ENCODE peak calls at places on chromosomes 5 and 9, in seven cellular contexts. A is HCT116; M is CD8-positive, alpha-beta T cell; R is pancreas; N is AG04450; F is OCI-LY7; G is ovary. C is an unnamed sample.

GRCh38 chr5:65157906-65158603 is 323.7 kb downstream of the ADAMTS6 start:
- DNase-seq in A (peak; percentile 6), M (no peak), R (no peak), N (no peak), F (no peak), G (no peak), C (peak; percentile 44)

GRCh38 chr5:161696992-161697391 is 11.5 kb downstream of the GABRA6 start:
- DNase-seq in A (no peak), M (no peak), R (no peak), N (no peak), F (no peak), G (no peak), C (no peak)

GRCh38 chr5:112647428-112647827 is 90.3 kb upstream of the APC start:
- DNase-seq in A (no peak), M (no peak), R (no peak), N (no peak), F (no peak), G (no peak), C (no peak)

GRCh38 chr5:42514759-42515158 is 91.5 kb downstream of the GHR start:
- DNase-seq in A (no peak), M (no peak), R (no peak), N (no peak), F (peak; percentile 21), G (no peak), C (no peak)

GRCh38 chr5:96377167-96377566 is 55.9 kb downstream of the PCSK1 start:
- DNase-seq in A (no peak), M (no peak), R (no peak), N (no peak), F (no peak), G (no peak), C (no peak)

GRCh38 chr5:132886064-132886823 is 12.8 kb downstream of the LEAP2 start:
- DNase-seq in A (no peak), M (no peak), R (no peak), N (no peak), F (no peak), G (no peak), C (no peak)

GRCh38 chr5:149471406-149472183 is 79.6 kb downstream of the CSNK1A1 start:
- DNase-seq in A (no peak), M (no peak), R (no peak), N (no peak), F (no peak), G (no peak), C (no peak)

GRCh38 chr5:51242453-51242852 is 140.8 kb upstream of the ISL1 start:
- DNase-seq in A (no peak), M (no peak), R (no peak), N (no peak), F (no peak), G (no peak), C (no peak)

GRCh38 chr9:69797680-69798079 is 22.9 kb upstream of the CFAP95 start:
- DNase-seq in A (no peak), M (no peak), R (no peak), N (no peak), F (no peak), G (no peak), C (no peak)

GRCh38 chr9:2015581-2016410 is 649 bp downstream of the SMARCA2 start:
- DNase-seq in A (no peak), M (peak; percentile 53), R (peak; percentile 87), N (no peak), F (peak; percentile 54), G (peak; percentile 70), C (no peak)

GRCh38 chr5:122362361-122362760 is 50.3 kb downstream of the SNCAIP start:
- DNase-seq in A (no peak), M (no peak), R (no peak), N (no peak), F (no peak), G (no peak), C (no peak)

GRCh38 chr5:149456597-149457392 is 77.7 kb upstream of the IL17B start:
- DNase-seq in A (no peak), M (no peak), R (no peak), N (no peak), F (no peak), G (no peak), C (no peak)

GRCh38 chr9:126058631-126059030 is 268.0 kb upstream of the MVB12B start:
- DNase-seq in A (no peak), M (no peak), R (no peak), N (no peak), F (no peak), G (no peak), C (no peak)

GRCh38 chr5:33370135-33370472 is 70.7 kb upstream of the TARS1 start:
- DNase-seq in A (peak; percentile 12), M (no peak), R (no peak), N (peak; percentile 82), F (no peak), G (no peak), C (peak; percentile 55)

GRCh38 chr5:34998058-34998789 is 49.5 kb downstream of the AGXT2 start:
- DNase-seq in A (no peak), M (no peak), R (no peak), N (no peak), F (no peak), G (no peak), C (no peak)

GRCh38 chr5:172002310-172002709 is 4.1 kb downstream of the FBXW11 start:
- DNase-seq in A (peak; percentile 28), M (no peak), R (no peak), N (no peak), F (peak; percentile 65), G (no peak), C (no peak)

DNA sequence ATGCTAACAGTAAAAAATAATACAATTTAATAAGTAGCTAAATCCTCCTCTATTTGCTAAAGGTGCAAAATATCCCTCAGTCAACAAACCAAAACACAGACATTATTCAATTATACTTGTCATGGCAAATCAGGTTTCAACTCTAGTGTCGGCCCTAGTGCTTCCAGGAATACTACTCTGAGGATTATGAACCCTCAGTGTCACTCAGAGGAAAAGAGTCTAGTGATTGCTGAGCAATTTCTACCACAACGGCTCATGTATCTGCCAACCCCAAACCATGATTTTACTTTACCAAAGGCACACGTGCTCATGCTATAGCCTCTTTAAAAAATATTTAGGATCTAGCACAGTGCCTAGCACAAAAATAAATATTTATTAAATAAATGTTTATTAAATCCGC is 21.0 kb downstream of the RICTOR start:
- DNase-seq in A (no peak), M (no peak), R (no peak), N (no peak), F (no peak), G (no peak), C (no peak)
- H3K27ac ChIP-seq in A (no peak overlapping the region), M (no peak overlapping the region), R (no peak overlapping the region), N (no peak overlapping the region), F (no peak overlapping the region), G (no peak overlapping the region), C (no peak overlapping the region)

DNA sequence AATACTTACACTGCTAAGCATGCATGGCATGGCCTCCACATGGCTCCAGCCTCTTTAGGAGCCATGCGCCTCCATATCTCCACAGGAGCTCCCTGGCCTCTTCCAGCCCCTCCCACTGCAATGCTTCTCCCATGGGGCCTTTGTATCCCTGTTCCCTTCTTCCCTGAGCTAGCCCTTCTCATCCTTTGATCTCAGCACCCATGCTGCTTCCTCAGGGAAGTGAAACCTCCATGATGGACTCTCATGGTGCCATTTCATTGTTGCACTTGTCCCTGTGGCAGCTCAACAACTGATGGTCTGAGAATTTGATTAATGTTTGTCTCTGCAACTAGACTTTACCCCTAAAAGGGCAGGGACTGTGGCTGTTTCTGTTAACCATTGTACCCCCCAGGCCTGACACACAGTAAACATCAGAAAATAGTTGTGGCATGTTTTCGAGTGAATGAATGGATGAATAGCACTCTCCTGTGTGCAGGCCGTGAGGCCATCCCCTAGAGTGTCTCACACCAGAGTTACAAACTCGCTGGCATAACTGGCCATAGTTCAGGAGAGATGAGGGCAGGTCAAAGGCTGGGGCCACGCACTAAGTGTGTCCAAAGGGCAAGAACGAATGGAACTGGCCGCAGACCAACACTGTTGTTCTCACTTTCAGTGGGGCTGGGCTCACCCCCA is 6.6 kb downstream of the IDNK start:
- DNase-seq in A (no peak), M (no peak), R (no peak), N (no peak), F (no peak), G (no peak), C (no peak)
- H3K27ac ChIP-seq in A (no peak overlapping the region), M (no peak overlapping the region), R (no peak overlapping the region), N (peak overlapping the region; percentile 0), F (no peak overlapping the region), G (no peak overlapping the region), C (no peak overlapping the region)

DNA sequence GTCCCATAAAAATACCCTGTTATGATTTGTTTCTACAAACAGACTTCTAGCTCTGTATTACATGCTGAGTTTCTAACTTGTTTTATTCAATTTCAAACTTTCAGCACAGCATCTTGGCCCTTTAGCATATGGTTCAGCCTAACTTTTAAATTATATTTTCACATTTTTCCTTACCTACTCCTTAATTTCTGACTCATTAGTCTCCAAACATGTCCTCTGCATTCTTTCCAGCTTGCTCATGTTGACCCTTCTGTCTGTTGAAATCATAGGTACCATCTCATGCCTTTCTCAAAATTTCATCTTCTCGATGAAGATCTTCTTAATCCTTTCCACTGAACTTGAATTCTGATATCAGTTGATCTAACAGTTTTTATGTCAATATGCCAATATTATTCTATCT is 200.9 kb upstream of the RIOK2 start:
- DNase-seq in A (peak; percentile 8), M (no peak), R (no peak), N (no peak), F (no peak), G (no peak), C (no peak)
- H3K27ac ChIP-seq in A (no peak overlapping the region), M (no peak overlapping the region), R (no peak overlapping the region), N (no peak overlapping the region), F (no peak overlapping the region), G (no peak overlapping the region), C (no peak overlapping the region)

GRCh38 chr5:109352475-109352874 is 57.3 kb downstream of the PJA2 start:
- DNase-seq in A (no peak), M (no peak), R (no peak), N (no peak), F (no peak), G (no peak), C (no peak)

GRCh38 chr5:109347252-109347888 is 62.4 kb downstream of the PJA2 start:
- DNase-seq in A (no peak), M (no peak), R (no peak), N (no peak), F (no peak), G (no peak), C (no peak)

GRCh38 chr5:109349419-109349818 is 60.4 kb downstream of the PJA2 start:
- DNase-seq in A (no peak), M (no peak), R (no peak), N (no peak), F (no peak), G (no peak), C (no peak)

GRCh38 chr5:109352024-109352423 is 57.8 kb downstream of the PJA2 start:
- DNase-seq in A (no peak), M (no peak), R (no peak), N (no peak), F (no peak), G (no peak), C (no peak)

DNA sequence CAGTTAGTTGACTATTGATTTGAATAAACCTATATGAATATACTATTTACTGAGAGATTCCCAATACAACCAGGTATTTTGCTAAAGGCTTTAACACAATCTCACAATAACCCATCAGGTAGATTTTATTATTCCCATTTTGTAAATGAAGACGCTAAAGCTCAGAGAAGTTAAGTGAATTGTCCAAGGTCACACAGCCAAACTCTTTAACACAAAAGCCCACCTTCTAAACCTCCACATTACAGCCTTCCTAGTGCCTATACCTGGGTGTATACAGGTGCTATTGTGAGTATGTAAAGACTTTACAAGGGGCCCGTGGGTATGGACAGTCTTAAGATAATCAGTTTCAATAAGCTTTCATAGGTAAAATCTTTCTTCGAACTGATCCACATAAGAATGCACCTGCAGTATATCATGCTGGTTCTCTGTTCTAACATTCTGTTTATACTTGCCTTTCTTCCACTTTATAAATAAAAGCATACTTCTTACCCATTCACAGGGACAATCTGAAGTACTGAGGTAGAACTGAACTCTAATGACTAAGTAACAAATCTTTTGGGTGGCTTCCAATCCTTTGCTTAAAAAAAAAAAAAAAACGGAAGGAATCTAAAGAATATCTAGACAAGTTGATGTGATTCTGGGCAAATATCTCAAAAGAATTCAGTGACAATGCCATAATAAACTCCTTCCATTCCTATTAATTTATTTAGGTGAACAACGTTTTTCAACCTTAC is 59.1 kb downstream of the PJA2 start:
- DNase-seq in A (no peak), M (no peak), R (no peak), N (no peak), F (no peak), G (no peak), C (no peak)
- H3K27ac ChIP-seq in A (no peak overlapping the region), M (no peak overlapping the region), R (no peak overlapping the region), N (no peak overlapping the region), F (no peak overlapping the region), G (no peak overlapping the region), C (no peak overlapping the region)

C was measured in epithelial cell of prostate.